ENCODE peak calls at places on chromosomes 3 and 15, in seven cellular contexts. A is HCT116; C is MM.1S; J is AG04450; D is left ventricle myocardium inferior; I is CD8-positive, alpha-beta memory T cell; M is heart left ventricle. Z is an unnamed sample.

GRCh38 chr3:120419797-120420196 is 31.0 kb downstream of the FSTL1 start:
- DNase-seq in I (no peak), D (peak), M (peak), A (no peak), J (no peak), C (no peak), Z (no peak)

GRCh38 chr3:133021206-133021605 is 17.0 kb upstream of the TMEM108 start:
- DNase-seq in D (no peak), I (no peak), M (no peak), A (no peak), J (no peak), C (no peak), Z (no peak)

GRCh38 chr3:56347219-56347871 is 120.9 kb downstream of the ERC2 start:
- DNase-seq in D (no peak), M (no peak), J (no peak), A (no peak), C (no peak), I (no peak), Z (peak)

GRCh38 chr3:126050626-126051025 is 33.3 kb downstream of the SLC41A3 start:
- DNase-seq in M (no peak), I (no peak), A (no peak), D (no peak), C (no peak), J (no peak), Z (no peak)

GRCh38 chr3:9916734-9917680 is at the start of gene IL17RC:
- DNase-seq in M (peak), D (peak), C (peak), A (peak), I (no peak), J (peak), Z (peak)

GRCh38 chr15:63369766-63370165 is 11.9 kb downstream of the CA12 start:
- DNase-seq in J (no peak), I (no peak), A (no peak), M (no peak), D (no peak), C (no peak), Z (no peak)

GRCh38 chr3:149673393-149673792 is 15.6 kb upstream of the WWTR1 start:
- DNase-seq in C (no peak), A (no peak), I (no peak), J (no peak), D (no peak), M (no peak), Z (no peak)

GRCh38 chr15:51621917-51622268 is 678 bp downstream of the DMXL2 start:
- DNase-seq in C (peak), M (peak), J (peak), D (peak), A (peak), I (peak), Z (peak)

GRCh38 chr3:11136871-11137626 is 17.2 kb upstream of the HRH1 start:
- DNase-seq in I (no peak), M (no peak), C (no peak), D (no peak), J (peak), A (peak), Z (no peak)

GRCh38 chr3:139538733-139539132 is 809 bp downstream of the RBP1 start:
- DNase-seq in M (peak), I (no peak), J (no peak), C (no peak), A (no peak), D (no peak), Z (no peak)

GRCh38 chr3:129608087-129608935 is 1.8 kb upstream of the PLXND1 start:
- DNase-seq in J (no peak), D (no peak), I (no peak), C (no peak), M (no peak), A (no peak), Z (peak)

GRCh38 chr3:30354972-30355371 is 251.4 kb upstream of the TGFBR2 start:
- DNase-seq in I (peak), A (no peak), J (no peak), D (no peak), C (no peak), M (no peak), Z (no peak)

GRCh38 chr3:120418866-120419490 is 31.8 kb downstream of the FSTL1 start:
- DNase-seq in A (peak), I (peak), D (peak), J (no peak), M (peak), C (peak), Z (no peak)

GRCh38 chr3:171129827-171130226 is 103.3 kb upstream of the SLC2A2 start:
- DNase-seq in A (no peak), D (no peak), M (no peak), I (no peak), C (no peak), J (no peak), Z (no peak)

GRCh38 chr3:141368925-141369794 is 856 bp downstream of the ZBTB38 start:
- DNase-seq in M (no peak), C (peak), I (no peak), J (no peak), D (no peak), A (no peak), Z (no peak)

GRCh38 chr3:157844770-157845522 is 261.3 kb downstream of the SHOX2 start:
- DNase-seq in D (no peak), A (no peak), C (no peak), I (no peak), M (no peak), J (no peak), Z (no peak)

GRCh38 chr3:179949428-179949827 is 87.3 kb downstream of the PEX5L start:
- DNase-seq in C (peak), D (no peak), J (no peak), A (no peak), M (no peak), I (no peak), Z (no peak)

GRCh38 chr3:195931582-195932273 is 23.4 kb upstream of the TNK2 start:
- DNase-seq in A (no peak), C (no peak), J (no peak), D (no peak), I (no peak), M (no peak), Z (no peak)

GRCh38 chr3:115469649-115470048 is 153.7 kb upstream of the GAP43 start:
- DNase-seq in I (no peak), M (no peak), J (no peak), D (no peak), C (no peak), A (no peak), Z (no peak)

GRCh38 chr3:125582707-125583106 is 12.6 kb downstream of the OSBPL11 start:
- DNase-seq in M (no peak), I (no peak), J (no peak), A (peak), D (no peak), C (no peak), Z (no peak)

GRCh38 chr15:55241895-55242294 is 45.2 kb upstream of the RSL24D1 start:
- DNase-seq in C (no peak), A (no peak), M (no peak), D (no peak), I (no peak), J (no peak), Z (no peak)

GRCh38 chr3:52473031-52473430 is 17.6 kb downstream of the NISCH start:
- DNase-seq in J (no peak), I (no peak), C (no peak), M (peak), D (no peak), A (no peak), Z (no peak)

GRCh38 chr3:38717603-38718240 is 68.2 kb upstream of the SCN5A start:
- DNase-seq in M (peak), D (peak), C (no peak), I (no peak), J (no peak), A (no peak), Z (no peak)

GRCh38 chr3:103337179-103337845 is 902.5 kb downstream of the ZPLD1 start:
- DNase-seq in C (no peak), I (no peak), M (no peak), A (no peak), D (no peak), J (no peak), Z (no peak)

GRCh38 chr15:80635953-80636352 is 59.2 kb upstream of the ABHD17C start:
- DNase-seq in D (peak), A (no peak), C (no peak), I (no peak), J (no peak), M (peak), Z (no peak)

GRCh38 chr3:27623085-27623753 is 98.9 kb downstream of the EOMES start:
- DNase-seq in I (no peak), C (no peak), J (no peak), A (no peak), M (no peak), D (no peak), Z (no peak)

GRCh38 chr3:23728651-23729117 is 77.1 kb upstream of the UBE2E1 start:
- DNase-seq in I (no peak), D (no peak), M (no peak), A (no peak), C (no peak), J (no peak), Z (no peak)

GRCh38 chr3:109927161-109927560 is 589.8 kb upstream of the DPPA4 start:
- DNase-seq in C (no peak), D (no peak), A (peak), J (peak), I (no peak), M (no peak), Z (no peak)

GRCh38 chr3:69649120-69649519 is 90.1 kb upstream of the MITF start:
- DNase-seq in A (no peak), J (no peak), D (no peak), M (no peak), C (no peak), I (no peak), Z (no peak)

GRCh38 chr3:170962426-170962825 is 54.0 kb upstream of the EIF5A2 start:
- DNase-seq in M (no peak), C (no peak), J (no peak), D (no peak), I (no peak), A (no peak), Z (no peak)

GRCh38 chr15:78207110-78207458 is 27.3 kb downstream of the ACSBG1 start:
- DNase-seq in A (no peak), D (no peak), C (no peak), M (no peak), I (no peak), J (no peak), Z (no peak)
- H3K27ac ChIP-seq in A (no peak), D (no peak), C (no peak), M (no peak), I (no peak), J (no peak), Z (peak)

GRCh38 chr3:159839561-159840379 is 148.9 kb upstream of the IL12A start:
- DNase-seq in A (no peak), D (peak), I (no peak), J (no peak), M (peak), C (no peak), Z (peak)
- H3K27ac ChIP-seq in A (no peak), D (peak), I (no peak), J (no peak), M (peak), C (no peak), Z (peak)

GRCh38 chr3:15779111-15779510 is 18.7 kb downstream of the ANKRD28 start:
- DNase-seq in M (no peak), C (no peak), A (no peak), J (no peak), D (no peak), I (no peak), Z (no peak)

GRCh38 chr3:15782429-15782828 is 15.3 kb downstream of the ANKRD28 start:
- DNase-seq in D (no peak), A (no peak), C (no peak), J (no peak), I (no peak), M (no peak), Z (no peak)

GRCh38 chr3:15781131-15781530 is 16.6 kb downstream of the ANKRD28 start:
- DNase-seq in C (no peak), D (no peak), J (no peak), A (no peak), M (no peak), I (no peak), Z (no peak)

GRCh38 chr3:15783361-15783969 is 14.3 kb downstream of the ANKRD28 start:
- DNase-seq in D (no peak), J (no peak), M (no peak), C (no peak), I (no peak), A (no peak), Z (no peak)

GRCh38 chr3:15781637-15782402 is 16.0 kb downstream of the ANKRD28 start:
- DNase-seq in M (no peak), I (no peak), A (no peak), D (no peak), J (no peak), C (no peak), Z (no peak)
- H3K27ac ChIP-seq in M (no peak), I (no peak), A (no peak), D (no peak), J (no peak), C (no peak), Z (peak)

DNA sequence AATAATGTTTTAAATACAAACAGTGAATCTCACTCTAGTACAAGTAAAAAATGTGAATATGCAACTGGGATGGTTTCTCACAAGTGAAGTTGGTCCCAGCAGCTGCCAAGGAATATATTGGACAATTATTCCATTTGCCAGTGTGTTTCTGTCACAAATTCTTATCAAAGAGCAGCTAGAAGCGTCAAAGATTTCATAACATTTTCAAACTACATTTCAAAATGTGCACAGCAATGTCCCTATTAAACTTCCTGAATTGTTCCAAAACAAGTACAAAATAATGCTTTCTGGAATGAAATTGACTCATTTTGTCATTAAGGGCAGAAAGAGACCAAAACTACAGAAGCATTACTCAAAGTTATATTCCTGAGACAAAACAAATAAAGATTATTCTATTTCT is 38.3 kb downstream of the GPR176 start:
- DNase-seq in A (no peak), M (no peak), D (no peak), C (no peak), J (no peak), I (no peak), Z (no peak)
- H3K27ac ChIP-seq in A (no peak), M (no peak), D (no peak), C (no peak), J (no peak), I (no peak), Z (no peak)

Z was measured in substantia nigra.